ENCODE peak calls at places on chromosomes 2 and 18, in seven cellular contexts. G is PC-3, K is fibroblast of lung, R is GM23248, B is GM12878, Z is H1, H is keratinocyte. Y is an unnamed sample.

GRCh38 chr2:45754087-45755015 is 102.9 kb downstream of the PRKCE start:
- DNase-seq in K (no peak), R (no peak), G (no peak), B (no peak), H (no peak), Z (no peak), Y (no peak)

GRCh38 chr2:202158796-202159195 is 79.6 kb downstream of the SUMO1 start:
- DNase-seq in B (no peak), H (no peak), R (peak), Z (no peak), K (peak), G (peak), Y (no peak)

GRCh38 chr2:42879116-42879705 is 86.8 kb upstream of the HAAO start:
- DNase-seq in K (no peak), H (no peak), G (no peak), Z (no peak), B (no peak), R (no peak), Y (no peak)

GRCh38 chr18:12862467-12862866 is 21.6 kb downstream of the PTPN2 start:
- DNase-seq in G (peak), H (peak), Z (peak), R (no peak), B (no peak), K (peak), Y (no peak)

GRCh38 chr2:24382363-24383021 is 22.2 kb upstream of the ITSN2 start:
- DNase-seq in Z (peak), R (peak), G (peak), B (no peak), H (no peak), K (peak), Y (peak)

GRCh38 chr2:9720352-9721093 is 89.7 kb upstream of the YWHAQ start:
- DNase-seq in Z (no peak), B (no peak), K (no peak), R (no peak), H (no peak), G (no peak), Y (no peak)

GRCh38 chr18:57210101-57210661 is 63.3 kb downstream of the BOD1L2 start:
- DNase-seq in K (peak), G (peak), Z (peak), B (no peak), H (peak), R (peak), Y (no peak)

GRCh38 chr2:154433010-154433409 is 265.5 kb upstream of the KCNJ3 start:
- DNase-seq in G (no peak), B (no peak), Z (no peak), K (no peak), H (no peak), R (no peak), Y (no peak)

GRCh38 chr2:191635333-191636234 is 42.4 kb upstream of the NABP1 start:
- DNase-seq in B (no peak), R (peak), Z (no peak), H (no peak), G (peak), K (peak), Y (no peak)

GRCh38 chr2:197168705-197169104 is 141.9 kb downstream of the ANKRD44 start:
- DNase-seq in K (peak), Z (peak), H (no peak), B (no peak), G (peak), R (peak), Y (peak)

GRCh38 chr18:62725896-62726295 is 10.6 kb downstream of the PHLPP1 start:
- DNase-seq in B (no peak), R (no peak), G (no peak), Z (no peak), H (no peak), K (no peak), Y (no peak)

GRCh38 chr2:67689651-67690050 is 292.5 kb downstream of the ETAA1 start:
- DNase-seq in R (no peak), B (no peak), K (no peak), H (no peak), Z (no peak), G (no peak), Y (no peak)

GRCh38 chr2:179412116-179412515 is 147.5 kb upstream of the SESTD1 start:
- DNase-seq in K (peak), B (no peak), H (no peak), R (peak), Z (no peak), G (peak), Y (no peak)

GRCh38 chr2:179422037-179422643 is 157.5 kb upstream of the SESTD1 start:
- DNase-seq in B (no peak), Z (peak), K (peak), G (peak), R (peak), H (peak), Y (peak)

DNA sequence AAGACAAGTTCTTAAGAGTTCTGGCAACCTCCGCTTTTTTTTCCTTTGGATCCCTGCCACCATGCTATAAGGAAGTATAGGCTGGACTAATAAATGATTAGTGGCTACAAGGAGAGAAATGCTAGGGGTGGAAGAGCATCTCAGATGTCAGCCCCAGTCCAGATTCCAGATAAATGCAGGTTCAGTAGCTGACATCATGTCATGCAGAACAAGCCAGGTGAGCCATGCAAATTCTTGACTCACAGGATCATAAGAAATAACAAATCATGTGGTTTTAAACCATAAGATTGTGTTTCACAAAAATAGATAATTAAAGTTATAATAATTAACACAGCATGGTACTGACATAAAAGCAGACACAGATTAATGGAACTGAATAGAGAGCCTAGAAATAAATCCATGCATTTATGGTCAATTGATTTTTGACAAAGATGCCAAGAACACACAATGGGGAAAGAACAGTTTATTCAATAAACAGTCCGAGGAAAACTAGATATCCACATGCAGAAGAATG is 152.9 kb upstream of the SESTD1 start:
- DNase-seq in H (no peak), R (no peak), B (no peak), K (no peak), Z (no peak), G (no peak), Y (no peak)
- H3K9ac ChIP-seq in H (no peak), R (no peak), B (no peak), K (no peak), Z (no peak), G (no peak), Y (no peak)

GRCh38 chr2:113877651-113878594 is 12.0 kb upstream of the ACTR3 start:
- DNase-seq in K (peak), H (no peak), R (peak), G (peak), B (no peak), Z (no peak), Y (no peak)

GRCh38 chr2:113878743-113879142 is 11.1 kb upstream of the ACTR3 start:
- DNase-seq in B (no peak), R (no peak), K (no peak), G (no peak), H (no peak), Z (no peak), Y (no peak)

GRCh38 chr2:113879457-113879856 is 10.4 kb upstream of the ACTR3 start:
- DNase-seq in Z (no peak), K (no peak), B (no peak), H (no peak), G (no peak), R (no peak), Y (no peak)

GRCh38 chr2:113873867-113874266 is 16.0 kb upstream of the ACTR3 start:
- DNase-seq in H (no peak), Z (no peak), R (no peak), K (no peak), B (no peak), G (no peak), Y (no peak)

DNA sequence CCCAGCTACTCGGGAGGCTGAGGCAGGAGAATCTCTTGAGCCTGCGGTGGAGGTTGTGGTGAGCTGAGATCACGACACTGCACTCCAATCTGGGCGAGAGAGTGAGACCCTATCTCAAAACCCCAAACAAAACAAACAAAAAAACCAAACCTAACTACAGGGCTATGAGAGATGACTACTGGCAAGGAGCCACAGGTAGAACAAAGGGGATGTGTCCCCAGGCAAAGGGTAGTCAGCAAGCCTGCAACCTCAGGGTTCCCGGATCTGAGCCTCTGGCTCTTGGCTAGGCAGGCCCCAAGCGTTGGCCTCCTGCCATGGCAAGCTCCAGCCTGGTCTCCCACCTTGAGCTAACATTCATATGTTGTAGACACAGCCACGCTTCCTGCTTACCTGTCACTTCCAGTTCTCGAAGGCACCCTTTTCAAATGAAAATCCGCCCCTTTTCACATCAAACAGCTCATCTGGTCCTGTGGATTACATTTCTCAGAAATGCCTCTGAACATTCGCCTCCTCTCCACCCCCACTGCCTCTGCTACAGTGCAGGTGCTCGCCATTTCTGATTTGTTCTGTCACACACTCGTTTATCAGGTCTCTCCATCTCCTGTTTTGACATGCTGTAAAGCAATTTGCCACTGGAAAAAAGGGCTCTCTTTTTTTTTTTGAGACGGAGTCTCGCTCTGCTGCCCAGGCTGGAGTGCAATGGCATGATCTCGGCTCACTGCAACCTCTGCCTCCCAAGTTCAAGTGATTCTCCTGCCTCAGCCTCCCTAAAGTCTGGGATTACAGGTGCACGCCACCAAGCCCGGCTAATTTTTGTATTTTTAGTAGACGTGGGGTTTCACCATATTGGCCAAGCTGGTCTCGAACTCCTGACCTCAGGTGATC is 13.1 kb upstream of the ACTR3 start:
- DNase-seq in G (peak), K (peak), R (no peak), Z (no peak), B (no peak), H (peak), Y (no peak)
- H3K27ac ChIP-seq in G (peak), K (no peak), R (peak), Z (no peak), B (no peak), H (peak), Y (no peak)

GRCh38 chr2:176128172-176129012 is 1.1 kb upstream of the HOXD8 start:
- DNase-seq in H (no peak), K (no peak), Z (peak), R (peak), G (no peak), B (no peak), Y (no peak)

GRCh38 chr2:176130153-176130916 is 830 bp downstream of the HOXD8 start:
- DNase-seq in Z (peak), H (no peak), B (no peak), R (peak), K (no peak), G (peak), Y (no peak)

GRCh38 chr2:176129825-176130152 is 284 bp downstream of the HOXD8 start:
- DNase-seq in G (no peak), B (no peak), H (no peak), Z (peak), R (no peak), K (no peak), Y (no peak)

GRCh38 chr2:176127769-176128072 is 1.8 kb upstream of the HOXD8 start:
- DNase-seq in G (no peak), Z (no peak), K (no peak), R (no peak), B (no peak), H (no peak), Y (no peak)

GRCh38 chr2:176129013-176129796 is at the start of gene HOXD8:
- DNase-seq in G (no peak), B (no peak), H (no peak), Z (peak), K (peak), R (peak), Y (no peak)
- TF ChIP-seq EZH2 in G (no peak), B (no peak), H (peak), Z (peak), K (peak), R (no peak), Y (no peak)

GRCh38 chr2:113390133-113390849 is 47.2 kb upstream of the ZNG1B start:
- DNase-seq in B (peak), R (peak), G (peak), Z (no peak), K (peak), H (peak), Y (no peak)

DNA sequence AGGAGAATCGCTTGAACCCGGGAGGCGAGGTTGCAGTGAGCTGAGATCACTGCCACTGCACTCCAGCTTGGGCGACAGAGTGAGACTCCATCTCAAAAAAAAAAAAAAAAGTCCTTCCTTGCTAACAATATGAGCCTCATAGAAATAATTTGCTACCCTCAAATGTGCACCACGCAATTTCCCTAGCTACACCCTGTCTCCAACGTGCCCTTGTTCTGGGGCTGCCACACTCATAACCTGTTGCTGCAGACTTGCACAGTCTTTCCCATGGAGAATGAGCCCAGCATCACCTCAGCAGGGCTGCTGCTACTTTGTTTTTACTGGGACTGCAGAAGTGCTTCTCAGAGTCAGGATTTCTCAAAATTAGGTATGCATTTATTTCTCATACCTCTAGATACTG is 46.4 kb upstream of the ZNG1B start:
- DNase-seq in K (no peak), H (no peak), Z (no peak), G (no peak), R (no peak), B (no peak), Y (no peak)
- H3K9ac ChIP-seq in K (no peak), H (no peak), Z (no peak), G (no peak), R (no peak), B (no peak), Y (no peak)

GRCh38 chr2:143942486-143942885 is 577.4 kb downstream of the ZEB2 start:
- DNase-seq in R (no peak), Z (no peak), G (no peak), K (no peak), H (no peak), B (no peak), Y (no peak)

GRCh38 chr2:143936758-143937562 is 583.0 kb downstream of the ZEB2 start:
- DNase-seq in G (no peak), K (peak), R (peak), Z (peak), H (no peak), B (no peak), Y (no peak)

GRCh38 chr2:143937563-143938346 is 582.2 kb downstream of the ZEB2 start:
- DNase-seq in H (no peak), G (no peak), R (peak), B (no peak), Z (no peak), K (no peak), Y (peak)

GRCh38 chr2:143940720-143941119 is 579.2 kb downstream of the ZEB2 start:
- DNase-seq in R (no peak), H (no peak), Z (no peak), K (no peak), B (no peak), G (no peak), Y (no peak)

DNA sequence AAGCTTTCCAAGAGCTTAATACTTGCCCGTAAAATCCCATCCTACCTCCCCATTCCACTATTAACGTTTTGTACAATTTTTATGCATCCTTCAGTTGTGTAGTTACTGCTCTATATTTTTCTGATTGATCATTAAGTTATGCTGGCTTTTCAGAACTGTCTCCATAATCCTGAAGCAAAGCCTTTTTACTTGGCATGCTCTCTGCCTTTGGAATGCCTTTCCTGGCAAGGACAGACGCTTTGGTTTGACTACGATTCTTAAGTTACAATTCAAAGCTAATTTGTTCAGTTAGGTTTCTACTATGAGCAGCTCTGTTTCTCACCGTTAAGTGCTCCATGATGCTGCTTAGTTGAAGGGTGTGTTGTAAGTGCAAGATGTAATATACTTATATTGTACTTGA is 579.9 kb downstream of the ZEB2 start:
- DNase-seq in G (no peak), Z (no peak), B (no peak), R (peak), H (no peak), K (peak), Y (no peak)
- H3K27ac ChIP-seq in G (no peak), Z (no peak), B (no peak), R (no peak), H (no peak), K (no peak), Y (peak)

DNA sequence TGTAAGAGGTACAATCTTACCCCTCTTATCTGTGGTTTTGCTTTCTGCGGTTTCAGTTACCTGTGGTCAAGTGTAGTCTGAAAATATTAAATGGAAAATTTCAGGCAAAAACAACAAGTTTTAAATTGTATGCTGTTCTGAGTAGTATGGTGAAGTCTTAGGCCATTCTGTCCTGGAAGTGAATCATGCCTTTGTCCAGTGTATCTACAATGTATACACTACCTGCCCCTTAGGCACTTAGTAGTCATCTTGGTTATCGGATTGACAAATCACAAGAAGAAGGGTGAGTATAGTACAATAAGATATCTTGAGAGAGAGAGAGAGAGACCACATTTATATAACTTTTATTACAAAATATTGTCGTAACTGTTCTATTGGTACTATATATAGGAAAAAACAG is 43.5 kb downstream of the RAB3GAP1 start:
- DNase-seq in B (no peak), H (no peak), R (no peak), K (no peak), Z (no peak), G (peak), Y (no peak)
- TF ChIP-seq EZH2 in B (no peak), H (no peak), R (no peak), K (no peak), Z (no peak), G (no peak), Y (no peak)

GRCh38 chr2:217905906-217906305 is 96.9 kb downstream of the TNS1 start:
- DNase-seq in G (no peak), K (no peak), R (no peak), H (no peak), B (no peak), Z (no peak), Y (no peak)
- H3K9ac ChIP-seq in G (no peak), K (no peak), R (no peak), H (no peak), B (no peak), Z (no peak), Y (no peak)

DNA sequence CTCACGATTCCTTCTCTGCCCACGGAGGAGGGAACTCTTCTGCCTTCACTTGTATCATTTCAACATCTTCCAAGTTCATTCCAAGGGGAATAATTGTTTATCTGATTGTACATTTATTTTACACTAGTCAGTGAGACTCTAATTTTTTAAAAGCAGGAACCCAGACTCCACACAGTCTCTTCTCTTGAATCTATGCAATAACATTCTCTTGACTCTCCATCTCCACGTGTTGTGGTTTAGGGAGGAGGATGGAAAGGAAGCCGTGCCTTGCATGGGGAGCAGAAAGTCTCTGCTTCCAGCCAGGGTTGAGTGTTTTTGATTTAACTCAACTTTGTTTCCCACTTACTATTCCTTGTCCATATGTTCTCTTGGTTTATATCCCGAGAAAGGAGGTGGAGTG is 131.1 kb upstream of the RIOK3 start:
- DNase-seq in G (no peak), B (no peak), Z (no peak), K (peak), R (no peak), H (no peak), Y (no peak)
- H3K27ac ChIP-seq in G (no peak), B (no peak), Z (no peak), K (no peak), R (no peak), H (no peak), Y (no peak)

Y was measured in SK-N-MC.